ENCODE peak calls at places on chromosomes 16 and 17, in seven cellular contexts. I, K, Y, Q, D, E and G are unnamed samples.

GRCh38 chr16:22425036-22425801 is 50.8 kb upstream of the CDR2 start:
- DNase-seq in I (peak; percentile 34), K (no peak), Y (peak; percentile 86), Q (no peak), D (no peak), E (peak; percentile 69), G (no peak)

GRCh38 chr17:17859909-17860760 is 23.3 kb upstream of the SREBF1 start:
- DNase-seq in I (peak; percentile 57), K (peak; percentile 76), Y (peak; percentile 42), Q (peak; percentile 68), D (no peak), E (peak; percentile 85), G (peak; percentile 58)

GRCh38 chr17:39553326-39553945 is 54.3 kb downstream of the NEUROD2 start:
- DNase-seq in I (peak; percentile 9), K (no peak), Y (peak; percentile 7), Q (no peak), D (no peak), E (peak; percentile 52), G (no peak)

GRCh38 chr17:15777717-15778116 is 45.6 kb downstream of the TBC1D26 start:
- DNase-seq in I (no peak), K (no peak), Y (no peak), Q (no peak), D (no peak), E (no peak), G (no peak)

GRCh38 chr16:2856061-2856670 is 1.8 kb downstream of the PRSS22 start:
- DNase-seq in I (no peak), K (peak; percentile 39), Y (no peak), Q (peak; percentile 32), D (no peak), E (no peak), G (peak; percentile 51)

GRCh38 chr16:1460602-1461138 is 14.2 kb downstream of the CLCN7 start:
- DNase-seq in I (no peak), K (no peak), Y (no peak), Q (no peak), D (no peak), E (no peak), G (no peak)

GRCh38 chr17:45895969-45896793 is 1.8 kb downstream of the MAPT start:
- DNase-seq in I (no peak), K (no peak), Y (no peak), Q (no peak), D (no peak), E (no peak), G (peak; percentile 23)

GRCh38 chr16:66489818-66490217 is 60.1 kb downstream of the TK2 start:
- DNase-seq in I (no peak), K (no peak), Y (no peak), Q (no peak), D (no peak), E (no peak), G (no peak)

GRCh38 chr16:79093554-79093967 is 507.0 kb downstream of the MAF start:
- DNase-seq in I (no peak), K (no peak), Y (no peak), Q (peak; percentile 29), D (no peak), E (no peak), G (no peak)

GRCh38 chr17:51703364-51704341 is 443.3 kb downstream of the UTP18 start:
- DNase-seq in I (no peak), K (no peak), Y (no peak), Q (no peak), D (no peak), E (no peak), G (no peak)

GRCh38 chr17:35460354-35460851 is 11.8 kb upstream of the SLFN13 start:
- DNase-seq in I (no peak), K (peak; percentile 92), Y (no peak), Q (peak; percentile 87), D (no peak), E (no peak), G (peak; percentile 17)

GRCh38 chr17:6532441-6532885 is 23.9 kb downstream of the PITPNM3 start:
- DNase-seq in I (no peak), K (no peak), Y (no peak), Q (no peak), D (no peak), E (no peak), G (no peak)